ENCODE peak calls at places on chromosomes 4 and X, in four cellular contexts. O is HepG2, E is GM12878, X is K562. V is an unnamed sample.

GRCh38 chr4:10096976-10097330 is 19.6 kb downstream of the WDR1 start:
- DNase-seq in O (no peak), E (no peak), X (no peak), V (no peak)

GRCh38 chr4:185708348-185708747 is 103.6 kb downstream of the SORBS2 start:
- DNase-seq in O (no peak), E (no peak), X (no peak), V (no peak)

GRCh38 chr4:74258949-74259348 is 49.3 kb upstream of the EPGN start:
- DNase-seq in O (no peak), E (no peak), X (peak), V (no peak)

GRCh38 chr4:126991965-126992364 is 640.8 kb upstream of the INTU start:
- DNase-seq in O (no peak), E (no peak), X (no peak), V (no peak)

GRCh38 chr4:78962597-78963115 is 23.4 kb upstream of the PAQR3 start:
- DNase-seq in O (no peak), E (no peak), X (no peak), V (no peak)

GRCh38 chr4:112770111-112770510 is 133.2 kb downstream of the LARP7 start:
- DNase-seq in O (no peak), E (no peak), X (no peak), V (no peak)

GRCh38 chr4:43331226-43332078 is 438.9 kb downstream of the GRXCR1 start:
- DNase-seq in O (no peak), E (no peak), X (no peak), V (no peak)

GRCh38 chrX:98380106-98380505 is 1496.4 kb downstream of the RPA4 start:
- DNase-seq in O (no peak), E (no peak), X (no peak), V (no peak)

GRCh38 chr4:88211473-88212252 is 53.2 kb upstream of the ABCG2 start:
- DNase-seq in O (peak), E (no peak), X (peak), V (no peak)

GRCh38 chrX:95764972-95765451 is 919.6 kb upstream of the DIAPH2 start:
- DNase-seq in O (peak), E (no peak), X (peak), V (no peak)

GRCh38 chr4:41156574-41156973 is 57.8 kb downstream of the APBB2 start:
- DNase-seq in O (no peak), E (no peak), X (no peak), V (no peak)

GRCh38 chr4:141807073-141807472 is 170.7 kb downstream of the IL15 start:
- DNase-seq in O (no peak), E (no peak), X (no peak), V (no peak)

GRCh38 chr4:37767019-37767418 is 59.5 kb upstream of the PGM2 start:
- DNase-seq in O (no peak), E (no peak), X (no peak), V (no peak)

GRCh38 chr4:76410621-76411020 is 10.3 kb downstream of the CCDC158 start:
- DNase-seq in O (no peak), E (no peak), X (no peak), V (no peak)

GRCh38 chr4:69156913-69157312 is 57.6 kb downstream of the UGT2B11 start:
- DNase-seq in O (peak), E (no peak), X (no peak), V (no peak)

GRCh38 chr4:11710484-11710883 is 281.8 kb upstream of the HS3ST1 start:
- DNase-seq in O (no peak), E (no peak), X (no peak), V (no peak)

GRCh38 chr4:83768146-83768545 is 232.2 kb downstream of the GPAT3 start:
- DNase-seq in O (no peak), E (no peak), X (no peak), V (no peak)

GRCh38 chr4:83772680-83773079 is 236.8 kb downstream of the GPAT3 start:
- DNase-seq in O (no peak), E (no peak), X (no peak), V (no peak)

GRCh38 chr4:83767017-83767541 is 231.2 kb downstream of the GPAT3 start:
- DNase-seq in O (no peak), E (no peak), X (no peak), V (no peak)

DNA sequence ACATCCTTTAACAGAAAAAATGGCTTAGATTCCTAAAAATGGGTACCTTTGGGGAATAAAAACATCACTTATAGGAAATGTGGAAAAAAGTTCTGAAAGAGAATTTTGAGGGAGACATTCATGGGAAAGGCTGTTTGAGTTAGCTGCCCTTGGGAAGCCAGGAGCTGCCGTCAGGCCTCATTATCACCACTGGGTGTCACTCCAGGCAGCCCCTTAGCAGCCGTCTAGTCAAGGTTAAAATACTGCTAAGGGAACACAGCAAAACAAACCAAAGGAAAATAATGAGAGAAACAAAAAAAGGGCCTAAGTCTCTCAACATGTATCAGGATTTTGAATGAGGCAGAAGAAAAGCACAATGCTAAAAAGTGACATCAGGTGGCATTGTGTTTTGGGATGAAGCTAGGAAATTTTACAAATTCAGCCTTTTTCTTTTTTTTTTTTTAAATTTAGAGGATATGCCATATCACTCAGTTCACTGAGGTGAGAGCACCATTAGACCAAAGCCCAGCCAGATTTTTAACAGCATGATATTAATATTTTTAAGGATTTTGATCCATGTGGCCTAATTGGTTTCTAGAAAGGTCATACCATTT is 235.3 kb downstream of the GPAT3 start:
- DNase-seq in O (peak), E (no peak), X (peak), V (peak)
- TF ChIP-seq CEBPB in O (no peak), E (no peak), X (no peak), V (no peak)

GRCh38 chrX:65671286-65671685 is 3.8 kb downstream of the MSN start:
- DNase-seq in O (no peak), E (no peak), X (no peak), V (no peak)

GRCh38 chrX:65667157-65667502 is 324 bp upstream of the MSN start:
- DNase-seq in O (no peak), E (no peak), X (no peak), V (no peak)

GRCh38 chrX:65671966-65672365 is 4.5 kb downstream of the MSN start:
- DNase-seq in O (no peak), E (no peak), X (no peak), V (no peak)

GRCh38 chrX:65667503-65668355 is at the start of gene MSN:
- DNase-seq in O (no peak), E (no peak), X (peak), V (peak)

GRCh38 chrX:65668362-65669310 is 1.2 kb downstream of the MSN start:
- DNase-seq in O (no peak), E (peak), X (peak), V (peak)
- TF ChIP-seq MYC in O (no peak), E (no peak), X (peak), V (no peak)

DNA sequence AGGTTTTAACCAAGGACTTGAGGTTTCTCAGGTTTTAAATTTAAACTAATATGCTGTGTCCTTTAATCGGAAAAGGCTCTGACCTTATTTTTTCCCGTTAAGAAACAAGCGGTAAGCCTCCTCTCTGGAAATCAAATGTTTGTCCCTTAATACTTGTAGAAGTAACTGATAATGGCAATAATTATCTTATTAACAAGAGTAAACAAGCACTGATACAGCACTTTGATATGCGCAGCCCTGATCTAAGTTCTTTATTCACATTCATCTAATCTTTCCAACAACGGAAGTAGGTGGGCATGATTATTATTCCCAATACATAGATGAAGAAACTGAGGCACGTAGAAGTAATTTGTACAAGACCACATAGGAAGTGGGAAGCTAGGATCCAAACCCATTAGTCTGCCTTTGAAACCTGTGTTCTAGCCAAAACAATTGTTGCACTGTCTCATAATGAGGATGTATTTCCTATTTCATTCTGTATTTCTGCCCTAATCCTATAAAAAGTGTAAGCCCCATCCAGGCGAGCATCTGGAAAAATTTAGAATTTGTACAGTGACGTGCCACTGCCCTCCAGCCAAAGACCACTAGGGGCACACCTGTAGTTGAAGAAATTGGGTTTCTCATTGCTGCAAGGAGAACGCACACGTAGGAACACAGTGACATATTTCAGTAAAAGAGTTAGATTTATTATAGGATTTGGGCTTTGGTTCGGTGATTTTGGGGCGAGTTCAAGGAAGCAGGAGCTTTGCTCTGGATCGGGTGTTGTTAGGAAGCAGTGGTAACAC is 605 bp downstream of the CXorf58 start:
- DNase-seq in O (no peak), E (no peak), X (peak), V (no peak)
- TF ChIP-seq CEBPB in O (no peak), E (no peak), X (no peak), V (no peak)

DNA sequence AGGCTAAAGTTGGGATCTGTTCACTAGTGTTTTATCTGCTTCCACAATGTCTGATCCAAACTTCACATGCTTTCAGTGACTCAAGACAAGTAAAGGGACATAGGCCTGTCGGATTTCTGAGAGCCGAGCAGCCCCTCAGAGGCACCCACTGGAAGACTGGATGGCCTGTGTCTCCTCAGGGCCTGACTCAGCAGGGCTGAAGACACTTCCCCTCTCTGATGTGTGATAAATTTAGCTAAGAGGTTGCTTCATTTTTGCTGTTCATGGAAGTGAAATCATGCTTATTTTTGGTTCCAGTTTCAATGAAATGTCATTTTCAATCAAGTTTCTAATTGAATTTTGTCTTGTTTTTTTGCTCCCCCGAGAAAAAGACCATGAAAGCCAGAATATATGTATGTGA is 93.7 kb downstream of the MXRA5 start:
- DNase-seq in O (no peak), E (no peak), X (no peak), V (no peak)
- TF ChIP-seq MYC in O (no peak), E (no peak), X (no peak), V (no peak)

DNA sequence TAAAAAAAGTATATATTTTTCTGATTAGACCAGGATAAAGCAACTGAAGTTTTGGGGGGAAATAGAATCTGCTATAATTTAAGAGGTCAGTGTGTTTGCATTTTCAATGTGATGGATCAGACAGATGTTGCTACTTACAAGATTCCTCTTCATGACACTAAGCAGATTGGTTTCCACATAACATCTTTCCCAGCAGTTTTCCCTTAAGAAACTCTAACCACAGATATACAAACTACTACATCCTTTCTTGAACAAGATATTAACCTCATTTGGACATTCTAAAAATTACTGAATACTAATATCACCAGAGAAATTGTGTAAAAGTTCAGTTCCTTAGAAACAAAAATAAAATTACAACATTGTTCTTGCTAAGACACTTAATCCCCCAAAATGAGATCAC is 106.7 kb upstream of the GUCY1A1 start:
- DNase-seq in O (no peak), E (no peak), X (no peak), V (no peak)
- TF ChIP-seq CEBPB in O (no peak), E (no peak), X (no peak), V (no peak)